ENCODE peak calls at places on chromosomes 11 and 22, in four cellular contexts. Q, A, V and Z are unnamed samples.

GRCh38 chr11:74380746-74381439 is 17.3 kb downstream of the PGM2L1 start:
- DNase-seq in Q (no peak), A (peak; percentile 62), V (no peak), Z (no peak)

GRCh38 chr22:26474687-26475086 is 8.9 kb downstream of the HPS4 start:
- DNase-seq in Q (no peak), A (no peak), V (no peak), Z (no peak)

GRCh38 chr22:42347281-42347824 is 76.9 kb upstream of the TCF20 start:
- DNase-seq in Q (no peak), A (no peak), V (no peak), Z (no peak)

GRCh38 chr11:64772318-64773018 is 5.9 kb downstream of the SF1 start:
- DNase-seq in Q (no peak), A (no peak), V (no peak), Z (no peak)

GRCh38 chr22:45064313-45065268 is 54.8 kb upstream of the PHF21B start:
- DNase-seq in Q (peak; percentile 67), A (peak; percentile 5), V (no peak), Z (no peak)

GRCh38 chr11:93652161-93652597 is 9.3 kb upstream of the CEP295 start:
- DNase-seq in Q (peak; percentile 14), A (peak; percentile 52), V (no peak), Z (no peak)

GRCh38 chr11:64599698-64600211 is 8.7 kb downstream of the SLC22A12 start:
- DNase-seq in Q (no peak), A (no peak), V (no peak), Z (no peak)

GRCh38 chr11:16841984-16842383 is 103.5 kb downstream of the C11orf58 start:
- DNase-seq in Q (no peak), A (no peak), V (no peak), Z (no peak)

GRCh38 chr11:91104237-91104636 is 881.4 kb upstream of the CHORDC1 start:
- DNase-seq in Q (peak; percentile 41), A (no peak), V (no peak), Z (no peak)

GRCh38 chr11:116471608-116472007 is 301.2 kb downstream of the BUD13 start:
- DNase-seq in Q (no peak), A (peak; percentile 31), V (no peak), Z (no peak)

GRCh38 chr11:48036466-48036865 is 56.1 kb downstream of the PTPRJ start:
- DNase-seq in Q (no peak), A (no peak), V (no peak), Z (no peak)

GRCh38 chr11:78802058-78802633 is 227.5 kb upstream of the NARS2 start:
- DNase-seq in Q (no peak), A (no peak), V (no peak), Z (no peak)

GRCh38 chr11:2794419-2794795 is 91.2 kb downstream of the CDKN1C start:
- DNase-seq in Q (no peak), A (no peak), V (peak; percentile 6), Z (no peak)

GRCh38 chr11:62352355-62353336 is 15.4 kb downstream of the ASRGL1 start:
- DNase-seq in Q (no peak), A (no peak), V (no peak), Z (no peak)

GRCh38 chr11:119491753-119492455 is 68.9 kb upstream of the THY1 start:
- DNase-seq in Q (peak; percentile 13), A (no peak), V (no peak), Z (no peak)

GRCh38 chr11:104338186-104338585 is 174.2 kb upstream of the PDGFD start:
- DNase-seq in Q (peak; percentile 4), A (no peak), V (no peak), Z (no peak)

GRCh38 chr11:1126935-1127663 is 30.7 kb upstream of the MUC5AC start:
- DNase-seq in Q (no peak), A (no peak), V (no peak), Z (no peak)

GRCh38 chr11:5275369-5276110 is 5.8 kb upstream of the HBE1 start:
- DNase-seq in Q (no peak), A (no peak), V (no peak), Z (no peak)

GRCh38 chr22:28989035-28989464 is 72.6 kb downstream of the C22orf31 start:
- DNase-seq in Q (no peak), A (no peak), V (no peak), Z (no peak)

GRCh38 chr11:116179346-116179850 is 593.4 kb downstream of the BUD13 start:
- DNase-seq in Q (no peak), A (no peak), V (no peak), Z (no peak)

GRCh38 chr22:31148953-31149627 is 8.8 kb upstream of the PLA2G3 start:
- DNase-seq in Q (peak; percentile 65), A (peak; percentile 78), V (peak; percentile 72), Z (no peak)

GRCh38 chr22:45529966-45530575 is 27.4 kb downstream of the FBLN1 start:
- DNase-seq in Q (peak; percentile 90), A (no peak), V (no peak), Z (no peak)

GRCh38 chr22:30606455-30607299 is at the start of gene TCN2:
- DNase-seq in Q (peak; percentile 78), A (peak; percentile 68), V (peak; percentile 62), Z (peak; percentile 45)

GRCh38 chr11:70519117-70519516 is 120.8 kb downstream of the CTTN start:
- DNase-seq in Q (no peak), A (no peak), V (no peak), Z (no peak)

GRCh38 chr22:31650391-31650790 is 11.6 kb downstream of the PISD start:
- DNase-seq in Q (peak; percentile 81), A (no peak), V (no peak), Z (no peak)

GRCh38 chr22:38989461-38989860 is 7.3 kb downstream of the APOBEC3B start:
- DNase-seq in Q (no peak), A (no peak), V (no peak), Z (no peak)

GRCh38 chr22:21699643-21700042 is 33.8 kb downstream of the PPIL2 start:
- DNase-seq in Q (no peak), A (no peak), V (no peak), Z (no peak)

GRCh38 chr22:43376765-43377485 is 33.8 kb upstream of the SCUBE1 start:
- DNase-seq in Q (no peak), A (no peak), V (no peak), Z (no peak)

DNA sequence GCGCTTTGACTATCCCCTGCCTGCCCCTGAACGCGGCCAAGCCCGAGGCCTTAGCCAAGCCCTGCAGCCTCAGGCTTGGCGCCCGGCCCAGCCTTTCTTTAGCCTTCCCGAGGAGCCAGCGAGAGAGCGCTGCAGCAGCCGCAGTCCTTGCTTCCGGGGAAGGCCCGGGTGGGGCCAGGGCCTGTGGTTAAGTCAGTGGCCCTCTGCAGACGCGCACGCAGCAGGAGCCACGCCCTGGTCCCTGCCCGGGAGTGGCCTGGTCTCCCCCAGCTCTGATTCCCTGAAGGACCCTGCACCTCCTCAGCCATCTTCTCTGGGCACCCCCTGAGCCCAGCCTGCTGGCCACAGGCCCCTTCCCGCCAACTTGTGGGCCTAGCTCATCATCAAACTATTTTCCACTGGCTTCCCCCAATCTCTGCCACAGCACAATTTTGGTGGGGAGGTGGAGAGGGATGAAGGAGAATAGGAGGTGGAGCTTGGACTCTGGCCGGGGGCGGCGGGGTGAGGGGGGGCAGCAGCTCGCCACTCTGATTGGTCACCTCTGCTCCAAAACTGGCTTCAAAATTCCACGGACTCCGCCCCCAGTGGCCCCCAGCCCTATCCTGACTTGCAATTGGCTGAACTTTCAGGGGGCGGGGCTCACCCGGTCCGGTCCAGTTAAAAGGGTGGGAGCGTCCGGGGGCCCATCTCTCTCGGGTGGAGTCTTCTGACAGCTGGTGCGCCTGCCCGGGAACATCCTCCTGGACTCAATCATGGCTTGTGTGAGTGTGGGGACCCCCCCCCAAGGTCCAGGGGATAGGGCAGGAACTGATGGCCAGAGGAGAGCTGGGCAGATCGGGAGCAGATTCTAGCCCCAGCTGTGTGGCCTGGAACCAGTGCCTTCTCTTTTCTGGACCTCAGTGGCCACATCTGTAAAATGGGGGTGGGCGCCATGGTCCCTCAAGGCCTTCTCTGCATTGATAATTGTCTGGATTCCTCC is at the start of gene LGALS1:
- DNase-seq in Q (peak; percentile 98), A (peak; percentile 92), V (peak; percentile 96), Z (peak; percentile 97)
- TF ChIP-seq CTCF in Q (no peak), A (no peak), V (no peak), Z (peak; percentile 15)

GRCh38 chr11:114587398-114587953 is 8.1 kb downstream of the NXPE4 start:
- DNase-seq in Q (no peak), A (no peak), V (no peak), Z (no peak)

DNA sequence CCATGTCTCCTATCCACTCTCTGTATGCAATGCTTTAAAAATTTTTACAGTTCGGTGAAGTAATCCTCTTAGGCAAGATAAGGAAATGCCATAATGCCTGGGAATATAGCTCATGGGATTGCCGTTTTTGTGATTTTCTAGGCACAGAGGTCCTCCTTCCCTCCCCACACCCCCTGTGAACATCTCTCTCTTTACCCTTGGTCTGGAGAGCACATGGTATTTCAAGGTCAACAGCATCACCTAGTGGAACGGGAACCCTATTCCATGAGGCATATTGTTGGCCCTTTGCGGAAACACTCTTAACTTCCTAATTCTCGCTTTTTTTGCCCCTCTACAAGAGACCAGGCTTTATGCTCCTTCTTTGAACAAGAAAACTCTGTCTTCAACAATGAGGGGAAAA is 8.8 kb downstream of the NXPE4 start:
- DNase-seq in Q (no peak), A (no peak), V (no peak), Z (no peak)
- TF ChIP-seq CTCF in Q (peak; percentile 12), A (no peak), V (no peak), Z (no peak)

DNA sequence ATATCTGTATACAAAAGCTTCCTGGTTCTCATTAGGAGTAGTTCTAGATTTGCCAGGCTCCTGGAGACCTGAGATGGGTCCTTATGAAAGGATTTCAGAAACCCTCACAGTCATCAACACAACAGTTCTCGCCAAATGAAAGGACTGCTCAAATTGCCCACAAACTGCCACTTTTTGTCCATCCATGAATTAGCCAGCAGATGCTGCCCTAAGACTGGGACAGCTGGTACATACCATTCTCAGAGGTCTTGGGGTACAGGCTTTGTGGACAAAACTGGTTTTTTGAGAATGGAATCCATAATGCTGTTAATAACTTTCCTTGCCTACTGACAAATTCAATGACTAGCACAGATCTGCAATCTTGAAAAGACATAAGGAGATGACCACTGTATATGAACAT is 23.4 kb upstream of the BDNF start:
- DNase-seq in Q (no peak), A (no peak), V (no peak), Z (no peak)
- TF ChIP-seq CTCF in Q (peak; percentile 17), A (no peak), V (no peak), Z (no peak)

DNA sequence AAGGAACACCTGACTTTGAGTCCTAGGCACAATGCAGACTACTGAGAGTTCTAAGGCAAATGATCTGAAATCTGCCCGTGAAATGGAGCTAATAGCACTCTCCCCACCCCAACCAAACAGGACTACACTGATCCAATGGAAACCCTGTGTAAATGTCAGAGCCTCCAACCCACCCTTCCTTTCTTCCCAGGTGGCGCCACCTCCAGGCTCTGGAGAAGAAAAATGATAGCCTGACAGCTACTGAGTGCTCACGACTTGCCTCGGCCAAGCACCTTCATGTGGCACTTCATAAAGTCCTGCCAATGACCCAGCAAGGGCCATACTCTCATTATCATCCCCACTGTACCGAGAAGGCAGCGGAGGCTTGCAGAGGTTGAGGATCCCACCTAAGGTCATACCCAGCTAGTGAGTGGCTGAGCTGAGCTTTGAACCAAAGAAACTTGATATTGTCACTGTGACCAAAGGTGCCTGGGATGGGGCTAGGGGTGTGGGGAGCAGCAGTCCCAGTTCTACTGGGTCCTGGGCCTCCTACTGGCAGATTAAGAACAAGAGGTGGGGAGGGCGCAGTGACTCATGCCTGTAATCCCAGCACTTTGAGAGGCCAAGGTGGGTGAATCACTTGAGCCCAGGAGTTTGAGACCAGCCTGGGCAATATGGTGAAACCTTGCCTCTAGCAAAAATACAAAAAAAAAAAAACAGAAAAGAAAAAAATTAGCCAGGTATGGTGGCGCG is 20.5 kb downstream of the TST start:
- DNase-seq in Q (peak; percentile 30), A (no peak), V (no peak), Z (no peak)
- TF ChIP-seq CTCF in Q (no peak), A (no peak), V (no peak), Z (no peak)